ENCODE peak calls at places on chromosomes 11 and 22, in ten cellular contexts. One of them, this sample, is unnamed.

GRCh38 chr11:86876716-86877234 is 76.4 kb downstream of the PRSS23 start:
- DNase-seq in esophagus squamous epithelium: no peak
- DNase-seq in adrenal gland: no peak
- DNase-seq in RWPE2: no peak
- DNase-seq in colonic mucosa: no peak
- DNase-seq in spleen: no peak
- DNase-seq in tibial artery: no peak
- DNase-seq in AG04450: no peak
- DNase-seq in astrocyte of the spinal cord: no peak
- DNase-seq in AG09309: no peak
- DNase-seq in this sample: no peak

GRCh38 chr22:38632528-38632927 is 23.7 kb downstream of the FAM227A start:
- DNase-seq in esophagus squamous epithelium: no peak
- DNase-seq in adrenal gland: no peak
- DNase-seq in RWPE2: no peak
- DNase-seq in colonic mucosa: no peak
- DNase-seq in spleen: no peak
- DNase-seq in tibial artery: no peak
- DNase-seq in AG04450: no peak
- DNase-seq in astrocyte of the spinal cord: no peak
- DNase-seq in AG09309: no peak
- DNase-seq in this sample: no peak

GRCh38 chr11:118398797-118399564 is 2.4 kb upstream of the ATP5MG start:
- DNase-seq in esophagus squamous epithelium: no peak
- DNase-seq in adrenal gland: no peak
- DNase-seq in RWPE2: no peak
- DNase-seq in colonic mucosa: no peak
- DNase-seq in spleen: no peak
- DNase-seq in tibial artery: no peak
- DNase-seq in AG04450: no peak
- DNase-seq in astrocyte of the spinal cord: no peak
- DNase-seq in AG09309: no peak
- DNase-seq in this sample: no peak

GRCh38 chr11:110984147-110984546 is 261.4 kb upstream of the POU2AF2 start:
- DNase-seq in esophagus squamous epithelium: no peak
- DNase-seq in adrenal gland: no peak
- DNase-seq in RWPE2: no peak
- DNase-seq in colonic mucosa: no peak
- DNase-seq in spleen: no peak
- DNase-seq in tibial artery: no peak
- DNase-seq in AG04450: peak
- DNase-seq in astrocyte of the spinal cord: peak
- DNase-seq in AG09309: no peak
- DNase-seq in this sample: no peak

GRCh38 chr11:109302591-109303334 is 119.2 kb upstream of the C11orf87 start:
- DNase-seq in esophagus squamous epithelium: no peak
- DNase-seq in adrenal gland: no peak
- DNase-seq in RWPE2: no peak
- DNase-seq in colonic mucosa: no peak
- DNase-seq in spleen: no peak
- DNase-seq in tibial artery: no peak
- DNase-seq in AG04450: no peak
- DNase-seq in astrocyte of the spinal cord: no peak
- DNase-seq in AG09309: no peak
- DNase-seq in this sample: no peak

GRCh38 chr11:78795862-78796261 is 221.2 kb upstream of the NARS2 start:
- DNase-seq in esophagus squamous epithelium: no peak
- DNase-seq in adrenal gland: no peak
- DNase-seq in RWPE2: no peak
- DNase-seq in colonic mucosa: no peak
- DNase-seq in spleen: no peak
- DNase-seq in tibial artery: no peak
- DNase-seq in AG04450: no peak
- DNase-seq in astrocyte of the spinal cord: peak
- DNase-seq in AG09309: no peak
- DNase-seq in this sample: no peak

GRCh38 chr11:8863838-8864237 is 47.2 kb upstream of the AKIP1 start:
- DNase-seq in esophagus squamous epithelium: no peak
- DNase-seq in adrenal gland: no peak
- DNase-seq in RWPE2: no peak
- DNase-seq in colonic mucosa: no peak
- DNase-seq in spleen: no peak
- DNase-seq in tibial artery: no peak
- DNase-seq in AG04450: no peak
- DNase-seq in astrocyte of the spinal cord: peak
- DNase-seq in AG09309: no peak
- DNase-seq in this sample: no peak

GRCh38 chr11:44566952-44567875 is 1.8 kb downstream of the CD82 start:
- DNase-seq in esophagus squamous epithelium: no peak
- DNase-seq in adrenal gland: no peak
- DNase-seq in RWPE2: peak
- DNase-seq in colonic mucosa: no peak
- DNase-seq in spleen: no peak
- DNase-seq in tibial artery: no peak
- DNase-seq in AG04450: no peak
- DNase-seq in astrocyte of the spinal cord: no peak
- DNase-seq in AG09309: no peak
- DNase-seq in this sample: no peak

GRCh38 chr11:2293396-2294339 is 8.1 kb downstream of the C11orf21 start:
- DNase-seq in esophagus squamous epithelium: no peak
- DNase-seq in adrenal gland: no peak
- DNase-seq in RWPE2: no peak
- DNase-seq in colonic mucosa: no peak
- DNase-seq in spleen: no peak
- DNase-seq in tibial artery: peak
- DNase-seq in AG04450: no peak
- DNase-seq in astrocyte of the spinal cord: no peak
- DNase-seq in AG09309: no peak
- DNase-seq in this sample: no peak

GRCh38 chr11:86632499-86633269 is 39.7 kb downstream of the ME3 start:
- DNase-seq in esophagus squamous epithelium: no peak
- DNase-seq in adrenal gland: peak
- DNase-seq in RWPE2: peak
- DNase-seq in colonic mucosa: no peak
- DNase-seq in spleen: no peak
- DNase-seq in tibial artery: peak
- DNase-seq in AG04450: peak
- DNase-seq in astrocyte of the spinal cord: peak
- DNase-seq in AG09309: peak
- DNase-seq in this sample: peak

GRCh38 chr11:102286292-102286691 is 31.0 kb upstream of the BIRC3 start:
- DNase-seq in esophagus squamous epithelium: no peak
- DNase-seq in adrenal gland: no peak
- DNase-seq in RWPE2: no peak
- DNase-seq in colonic mucosa: no peak
- DNase-seq in spleen: no peak
- DNase-seq in tibial artery: no peak
- DNase-seq in AG04450: no peak
- DNase-seq in astrocyte of the spinal cord: no peak
- DNase-seq in AG09309: no peak
- DNase-seq in this sample: no peak

GRCh38 chr11:102289510-102290078 is 27.7 kb upstream of the BIRC3 start:
- DNase-seq in esophagus squamous epithelium: no peak
- DNase-seq in adrenal gland: no peak
- DNase-seq in RWPE2: no peak
- DNase-seq in colonic mucosa: no peak
- DNase-seq in spleen: no peak
- DNase-seq in tibial artery: no peak
- DNase-seq in AG04450: no peak
- DNase-seq in astrocyte of the spinal cord: peak
- DNase-seq in AG09309: no peak
- DNase-seq in this sample: no peak

GRCh38 chr11:102291831-102292230 is 25.5 kb upstream of the BIRC3 start:
- DNase-seq in esophagus squamous epithelium: no peak
- DNase-seq in adrenal gland: no peak
- DNase-seq in RWPE2: no peak
- DNase-seq in colonic mucosa: no peak
- DNase-seq in spleen: no peak
- DNase-seq in tibial artery: no peak
- DNase-seq in AG04450: no peak
- DNase-seq in astrocyte of the spinal cord: no peak
- DNase-seq in AG09309: no peak
- DNase-seq in this sample: no peak

GRCh38 chr11:102287963-102288744 is 29.1 kb upstream of the BIRC3 start:
- DNase-seq in esophagus squamous epithelium: no peak
- DNase-seq in adrenal gland: peak
- DNase-seq in RWPE2: no peak
- DNase-seq in colonic mucosa: peak
- DNase-seq in spleen: no peak
- DNase-seq in tibial artery: no peak
- DNase-seq in AG04450: peak
- DNase-seq in astrocyte of the spinal cord: peak
- DNase-seq in AG09309: peak
- DNase-seq in this sample: no peak

DNA sequence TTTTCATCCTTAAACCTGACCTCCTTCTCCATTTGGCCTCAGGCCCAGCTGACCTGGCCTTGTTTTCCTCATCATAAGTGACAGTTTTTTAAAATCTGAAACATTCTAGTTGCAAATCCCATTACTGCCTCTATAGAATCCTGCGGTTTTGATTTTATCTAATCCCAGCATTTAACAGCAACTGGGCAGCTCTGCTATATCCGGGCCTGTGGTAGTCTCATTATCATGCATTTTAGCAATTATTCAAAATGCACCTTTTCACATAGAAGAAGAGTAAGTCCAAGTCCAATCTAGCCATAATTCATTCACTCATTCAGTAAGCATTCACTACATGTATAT is 28.6 kb upstream of the BIRC3 start:
- DNase-seq in esophagus squamous epithelium: no peak
- DNase-seq in adrenal gland: no peak
- DNase-seq in RWPE2: no peak
- DNase-seq in colonic mucosa: no peak
- DNase-seq in spleen: no peak
- DNase-seq in tibial artery: no peak
- DNase-seq in AG04450: no peak
- DNase-seq in astrocyte of the spinal cord: no peak
- DNase-seq in AG09309: no peak
- DNase-seq in this sample: no peak
- H3K4me3 ChIP-seq in esophagus squamous epithelium: no peak
- H3K4me3 ChIP-seq in adrenal gland: no peak
- H3K4me3 ChIP-seq in RWPE2: no peak
- H3K4me3 ChIP-seq in colonic mucosa: no peak
- H3K4me3 ChIP-seq in spleen: peak
- H3K4me3 ChIP-seq in tibial artery: no peak
- H3K4me3 ChIP-seq in AG04450: no peak
- H3K4me3 ChIP-seq in astrocyte of the spinal cord: no peak
- H3K4me3 ChIP-seq in AG09309: no peak
- H3K4me3 ChIP-seq in this sample: no peak

DNA sequence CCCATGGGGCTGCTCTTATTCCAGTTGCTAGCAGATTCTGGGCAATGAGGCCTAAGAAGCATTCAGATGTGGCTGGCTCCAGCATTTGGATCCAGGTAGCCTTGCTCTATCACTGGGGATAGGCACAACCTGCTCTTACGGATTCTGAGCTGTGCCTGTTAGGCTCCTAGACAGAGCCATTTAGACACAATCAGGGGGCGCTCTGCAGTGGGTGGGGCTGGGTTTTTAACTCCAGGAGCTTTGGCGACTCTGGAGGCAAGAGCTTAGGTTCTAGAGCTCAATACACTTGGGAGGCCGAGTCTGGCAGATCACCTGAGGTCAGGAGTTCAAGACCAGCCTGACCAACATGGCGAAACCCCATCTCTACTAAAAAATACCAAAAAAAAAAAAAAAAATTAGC is 32.0 kb downstream of the KCNC1 start:
- DNase-seq in esophagus squamous epithelium: no peak
- DNase-seq in adrenal gland: no peak
- DNase-seq in RWPE2: no peak
- DNase-seq in colonic mucosa: no peak
- DNase-seq in spleen: peak
- DNase-seq in tibial artery: no peak
- DNase-seq in AG04450: no peak
- DNase-seq in astrocyte of the spinal cord: no peak
- DNase-seq in AG09309: no peak
- DNase-seq in this sample: no peak
- TF ChIP-seq CTCF in esophagus squamous epithelium: no peak
- TF ChIP-seq CTCF in adrenal gland: no peak
- TF ChIP-seq CTCF in RWPE2: no peak
- TF ChIP-seq CTCF in colonic mucosa: no peak
- TF ChIP-seq CTCF in spleen: no peak
- TF ChIP-seq CTCF in tibial artery: no peak
- TF ChIP-seq CTCF in AG04450: peak
- TF ChIP-seq CTCF in astrocyte of the spinal cord: no peak
- TF ChIP-seq CTCF in AG09309: peak
- TF ChIP-seq CTCF in this sample: no peak

DNA sequence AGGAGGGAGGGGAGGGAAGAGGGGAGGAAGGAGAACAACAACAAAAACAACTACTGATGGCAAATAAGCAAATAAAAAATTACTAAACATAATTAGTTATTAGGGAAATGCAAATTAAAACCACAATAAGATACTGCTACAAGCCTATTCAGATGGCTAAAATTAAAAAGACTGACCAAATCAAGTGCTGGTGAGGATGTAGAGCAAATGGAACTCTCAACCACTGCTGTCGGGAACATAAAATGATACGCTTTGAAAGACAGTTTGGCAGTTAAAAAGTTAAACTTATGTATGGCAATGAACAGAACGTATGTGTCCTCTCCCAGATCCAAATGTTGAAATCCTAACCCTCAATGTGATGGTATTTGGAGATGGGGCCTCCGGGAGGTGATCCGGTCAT is 85.7 kb downstream of the PHF21B start:
- DNase-seq in esophagus squamous epithelium: no peak
- DNase-seq in adrenal gland: no peak
- DNase-seq in RWPE2: no peak
- DNase-seq in colonic mucosa: no peak
- DNase-seq in spleen: no peak
- DNase-seq in tibial artery: no peak
- DNase-seq in AG04450: no peak
- DNase-seq in astrocyte of the spinal cord: no peak
- DNase-seq in AG09309: no peak
- DNase-seq in this sample: no peak
- H3K4me3 ChIP-seq in esophagus squamous epithelium: no peak
- H3K4me3 ChIP-seq in adrenal gland: no peak
- H3K4me3 ChIP-seq in RWPE2: no peak
- H3K4me3 ChIP-seq in colonic mucosa: no peak
- H3K4me3 ChIP-seq in spleen: no peak
- H3K4me3 ChIP-seq in tibial artery: no peak
- H3K4me3 ChIP-seq in AG04450: no peak
- H3K4me3 ChIP-seq in astrocyte of the spinal cord: no peak
- H3K4me3 ChIP-seq in AG09309: no peak
- H3K4me3 ChIP-seq in this sample: no peak

DNA sequence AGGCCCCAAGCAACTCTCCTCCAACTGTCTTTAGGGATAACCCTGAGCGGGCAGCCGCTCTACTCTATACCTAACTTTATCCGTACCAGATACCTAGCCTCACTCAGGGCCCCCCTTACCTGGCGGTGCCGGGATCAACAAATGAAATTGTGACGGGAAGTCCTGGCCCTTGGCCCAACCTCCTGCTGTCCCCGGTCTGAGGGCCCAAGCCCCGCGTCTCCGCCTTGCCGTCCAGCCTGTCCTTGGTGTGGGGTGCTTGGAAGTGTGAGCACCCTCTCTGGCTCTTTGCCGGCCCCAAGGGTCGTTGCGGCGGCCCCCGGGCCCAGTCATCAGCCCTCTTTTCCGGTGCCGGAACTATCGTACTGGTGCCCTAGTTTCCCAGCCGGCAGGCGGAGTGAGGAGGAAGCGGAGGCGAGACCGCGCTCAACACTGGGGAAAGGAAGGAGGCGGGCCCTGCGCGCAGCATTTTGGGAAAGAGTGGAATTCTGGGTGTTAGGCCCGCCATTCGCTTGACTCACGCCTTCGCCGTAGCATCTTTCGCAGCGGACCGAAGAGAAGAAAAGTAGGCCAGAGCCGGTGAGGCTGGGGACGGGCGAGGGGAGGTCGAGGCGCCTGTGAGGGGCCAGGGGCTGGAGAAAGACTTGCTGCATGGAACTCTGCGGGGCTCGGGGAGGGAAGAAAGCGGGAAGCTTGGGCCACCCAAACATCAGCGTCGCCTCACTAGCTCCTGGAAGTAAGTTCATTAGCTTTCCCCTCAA is at the start of gene SNRPD3:
- DNase-seq in esophagus squamous epithelium: peak
- DNase-seq in adrenal gland: peak
- DNase-seq in RWPE2: peak
- DNase-seq in colonic mucosa: peak
- DNase-seq in spleen: peak
- DNase-seq in tibial artery: peak
- DNase-seq in AG04450: peak
- DNase-seq in astrocyte of the spinal cord: peak
- DNase-seq in AG09309: peak
- DNase-seq in this sample: peak
- TF ChIP-seq CTCF in esophagus squamous epithelium: peak
- TF ChIP-seq CTCF in adrenal gland: peak
- TF ChIP-seq CTCF in RWPE2: no peak
- TF ChIP-seq CTCF in colonic mucosa: no peak
- TF ChIP-seq CTCF in spleen: peak
- TF ChIP-seq CTCF in tibial artery: peak
- TF ChIP-seq CTCF in AG04450: peak
- TF ChIP-seq CTCF in astrocyte of the spinal cord: no peak
- TF ChIP-seq CTCF in AG09309: peak
- TF ChIP-seq CTCF in this sample: no peak

This sample was measured in AG04449.